ENCODE peak calls at places on chromosomes 2 and 18, in four cellular contexts. O, Y, M and I are unnamed samples.

GRCh38 chr2:74436804-74437695 is 4.7 kb downstream of the RTKN start:
- DNase-seq in O (no peak), Y (no peak), M (no peak), I (no peak)

GRCh38 chr2:239193426-239193825 is 207.4 kb downstream of the HDAC4 start:
- DNase-seq in Y (no peak), M (no peak), O (no peak), I (no peak)

GRCh38 chr2:172307800-172308199 is 119.6 kb upstream of the ITGA6 start:
- DNase-seq in Y (no peak), M (no peak), O (no peak), I (no peak)

GRCh38 chr18:9916814-9917213 is 3.0 kb downstream of the VAPA start:
- DNase-seq in M (no peak), O (no peak), Y (no peak), I (no peak)

GRCh38 chr2:113183703-113184102 is 9.9 kb downstream of the PSD4 start:
- DNase-seq in M (no peak), O (no peak), Y (no peak), I (no peak)

GRCh38 chr18:79496237-79496977 is 100.7 kb downstream of the NFATC1 start:
- DNase-seq in Y (no peak), O (no peak), M (no peak), I (no peak)

GRCh38 chr2:69755862-69756467 is 14.0 kb downstream of the ANXA4 start:
- DNase-seq in O (no peak), Y (no peak), M (peak), I (no peak)

GRCh38 chr2:119259296-119259860 is 35.7 kb downstream of the STEAP3 start:
- DNase-seq in O (no peak), M (no peak), Y (no peak), I (no peak)

GRCh38 chr2:231294578-231295362 is 96.3 kb downstream of the ARMC9 start:
- DNase-seq in Y (no peak), M (no peak), O (no peak), I (no peak)

GRCh38 chr2:171551836-171552235 is 29.6 kb downstream of the CYBRD1 start:
- DNase-seq in M (no peak), O (no peak), Y (no peak), I (no peak)

GRCh38 chr2:153499439-153499838 is 20.9 kb upstream of the RPRM start:
- DNase-seq in M (no peak), O (no peak), Y (no peak), I (no peak)

GRCh38 chr18:78587096-78587495 is 392.5 kb upstream of the SALL3 start:
- DNase-seq in Y (no peak), O (no peak), M (no peak), I (no peak)

GRCh38 chr2:133993160-133993559 is 260.7 kb upstream of the MGAT5 start:
- DNase-seq in M (no peak), O (no peak), Y (no peak), I (no peak)